ENCODE peak calls at places on chromosome 20, in five cellular contexts. One of them, this sample, is unnamed.

GRCh38 chr20:43750774-43751166 is 24.0 kb upstream of the GTSF1L start:
- DNase-seq in activated CD8-positive, alpha-beta memory T cell treated with anti-CD3 and anti-CD28 coated beads for 1 hour: no peak
- DNase-seq in NCI-H774: no peak
- DNase-seq in left ventricle myocardium superior: no peak
- DNase-seq in GM13977: no peak
- DNase-seq in this sample: no peak

GRCh38 chr20:6715350-6716063 is 52.0 kb upstream of the BMP2 start:
- DNase-seq in activated CD8-positive, alpha-beta memory T cell treated with anti-CD3 and anti-CD28 coated beads for 1 hour: no peak
- DNase-seq in NCI-H774: no peak
- DNase-seq in left ventricle myocardium superior: no peak
- DNase-seq in GM13977: no peak
- DNase-seq in this sample: no peak

GRCh38 chr20:50948132-50948785 is 10.1 kb downstream of the DPM1 start:
- DNase-seq in activated CD8-positive, alpha-beta memory T cell treated with anti-CD3 and anti-CD28 coated beads for 1 hour: no peak
- DNase-seq in NCI-H774: no peak
- DNase-seq in left ventricle myocardium superior: no peak
- DNase-seq in GM13977: no peak
- DNase-seq in this sample: no peak

GRCh38 chr20:63775096-63775978 is 35.8 kb downstream of the SLC2A4RG start:
- DNase-seq in activated CD8-positive, alpha-beta memory T cell treated with anti-CD3 and anti-CD28 coated beads for 1 hour: peak; percentile 22
- DNase-seq in NCI-H774: no peak
- DNase-seq in left ventricle myocardium superior: peak; percentile 75
- DNase-seq in GM13977: no peak
- DNase-seq in this sample: peak; percentile 52

GRCh38 chr20:25859649-25860530 is 163.2 kb upstream of the ZNF337 start:
- DNase-seq in activated CD8-positive, alpha-beta memory T cell treated with anti-CD3 and anti-CD28 coated beads for 1 hour: peak; percentile 70
- DNase-seq in NCI-H774: peak; percentile 39
- DNase-seq in left ventricle myocardium superior: peak; percentile 89
- DNase-seq in GM13977: peak; percentile 58
- DNase-seq in this sample: peak; percentile 50

GRCh38 chr20:49560646-49561045 is 7.3 kb downstream of the PTGIS start:
- DNase-seq in activated CD8-positive, alpha-beta memory T cell treated with anti-CD3 and anti-CD28 coated beads for 1 hour: no peak
- DNase-seq in NCI-H774: no peak
- DNase-seq in left ventricle myocardium superior: no peak
- DNase-seq in GM13977: no peak
- DNase-seq in this sample: no peak

GRCh38 chr20:56358070-56358469 is 704 bp upstream of the FAM210B start:
- DNase-seq in activated CD8-positive, alpha-beta memory T cell treated with anti-CD3 and anti-CD28 coated beads for 1 hour: no peak
- DNase-seq in NCI-H774: no peak
- DNase-seq in left ventricle myocardium superior: no peak
- DNase-seq in GM13977: no peak
- DNase-seq in this sample: no peak

GRCh38 chr20:4728121-4728520 is 6.4 kb downstream of the PRND start:
- DNase-seq in activated CD8-positive, alpha-beta memory T cell treated with anti-CD3 and anti-CD28 coated beads for 1 hour: no peak
- DNase-seq in NCI-H774: no peak
- DNase-seq in left ventricle myocardium superior: no peak
- DNase-seq in GM13977: no peak
- DNase-seq in this sample: no peak

GRCh38 chr20:58389324-58389967 is 417 bp downstream of the VAPB start:
- DNase-seq in activated CD8-positive, alpha-beta memory T cell treated with anti-CD3 and anti-CD28 coated beads for 1 hour: no peak
- DNase-seq in NCI-H774: no peak
- DNase-seq in left ventricle myocardium superior: peak; percentile 61
- DNase-seq in GM13977: peak; percentile 45
- DNase-seq in this sample: no peak

GRCh38 chr20:44615169-44615791 is 32.9 kb downstream of the PKIG start:
- DNase-seq in activated CD8-positive, alpha-beta memory T cell treated with anti-CD3 and anti-CD28 coated beads for 1 hour: no peak
- DNase-seq in NCI-H774: no peak
- DNase-seq in left ventricle myocardium superior: peak; percentile 58
- DNase-seq in GM13977: peak; percentile 44
- DNase-seq in this sample: no peak

GRCh38 chr20:46148313-46149213 is 30.4 kb downstream of the CD40 start:
- DNase-seq in activated CD8-positive, alpha-beta memory T cell treated with anti-CD3 and anti-CD28 coated beads for 1 hour: no peak
- DNase-seq in NCI-H774: no peak
- DNase-seq in left ventricle myocardium superior: no peak
- DNase-seq in GM13977: no peak
- DNase-seq in this sample: no peak

GRCh38 chr20:2312876-2313275 is 17.1 kb downstream of the TGM3 start:
- DNase-seq in activated CD8-positive, alpha-beta memory T cell treated with anti-CD3 and anti-CD28 coated beads for 1 hour: no peak
- DNase-seq in NCI-H774: no peak
- DNase-seq in left ventricle myocardium superior: no peak
- DNase-seq in GM13977: no peak
- DNase-seq in this sample: no peak

GRCh38 chr20:3932277-3933073 is 43.3 kb downstream of the PANK2 start:
- DNase-seq in activated CD8-positive, alpha-beta memory T cell treated with anti-CD3 and anti-CD28 coated beads for 1 hour: no peak
- DNase-seq in NCI-H774: peak; percentile 23
- DNase-seq in left ventricle myocardium superior: no peak
- DNase-seq in GM13977: no peak
- DNase-seq in this sample: no peak

GRCh38 chr20:62770111-62770910 is 26.0 kb upstream of the MRGBP start:
- DNase-seq in activated CD8-positive, alpha-beta memory T cell treated with anti-CD3 and anti-CD28 coated beads for 1 hour: no peak
- DNase-seq in NCI-H774: no peak
- DNase-seq in left ventricle myocardium superior: peak; percentile 6
- DNase-seq in GM13977: no peak
- DNase-seq in this sample: no peak

GRCh38 chr20:34708621-34709043 is 4.5 kb downstream of the TP53INP2 start:
- DNase-seq in activated CD8-positive, alpha-beta memory T cell treated with anti-CD3 and anti-CD28 coated beads for 1 hour: peak; percentile 39
- DNase-seq in NCI-H774: peak; percentile 33
- DNase-seq in left ventricle myocardium superior: peak; percentile 75
- DNase-seq in GM13977: peak; percentile 70
- DNase-seq in this sample: peak; percentile 9

GRCh38 chr20:32480361-32481199 is 104.6 kb downstream of the NOL4L start:
- DNase-seq in activated CD8-positive, alpha-beta memory T cell treated with anti-CD3 and anti-CD28 coated beads for 1 hour: no peak
- DNase-seq in NCI-H774: no peak
- DNase-seq in left ventricle myocardium superior: no peak
- DNase-seq in GM13977: no peak
- DNase-seq in this sample: no peak

GRCh38 chr20:48668451-48668946 is 159.3 kb downstream of the PREX1 start:
- DNase-seq in activated CD8-positive, alpha-beta memory T cell treated with anti-CD3 and anti-CD28 coated beads for 1 hour: no peak
- DNase-seq in NCI-H774: no peak
- DNase-seq in left ventricle myocardium superior: peak; percentile 60
- DNase-seq in GM13977: no peak
- DNase-seq in this sample: no peak

GRCh38 chr20:57600324-57601210 is 19.7 kb downstream of the ZBP1 start:
- DNase-seq in activated CD8-positive, alpha-beta memory T cell treated with anti-CD3 and anti-CD28 coated beads for 1 hour: no peak
- DNase-seq in NCI-H774: no peak
- DNase-seq in left ventricle myocardium superior: no peak
- DNase-seq in GM13977: peak; percentile 48
- DNase-seq in this sample: no peak

GRCh38 chr20:42887281-42887680 is 302.4 kb downstream of the PTPRT start:
- DNase-seq in activated CD8-positive, alpha-beta memory T cell treated with anti-CD3 and anti-CD28 coated beads for 1 hour: no peak
- DNase-seq in NCI-H774: no peak
- DNase-seq in left ventricle myocardium superior: no peak
- DNase-seq in GM13977: no peak
- DNase-seq in this sample: no peak

GRCh38 chr20:17357238-17357637 is 130.4 kb downstream of the PCSK2 start:
- DNase-seq in activated CD8-positive, alpha-beta memory T cell treated with anti-CD3 and anti-CD28 coated beads for 1 hour: no peak
- DNase-seq in NCI-H774: peak; percentile 18
- DNase-seq in left ventricle myocardium superior: no peak
- DNase-seq in GM13977: no peak
- DNase-seq in this sample: no peak

GRCh38 chr20:56628873-56629463 is at the start of gene TFAP2C:
- DNase-seq in activated CD8-positive, alpha-beta memory T cell treated with anti-CD3 and anti-CD28 coated beads for 1 hour: no peak
- DNase-seq in NCI-H774: no peak
- DNase-seq in left ventricle myocardium superior: peak; percentile 82
- DNase-seq in GM13977: peak; percentile 81
- DNase-seq in this sample: no peak

GRCh38 chr20:50958733-50959542 is at the start of gene MOCS3:
- DNase-seq in activated CD8-positive, alpha-beta memory T cell treated with anti-CD3 and anti-CD28 coated beads for 1 hour: peak; percentile 57
- DNase-seq in NCI-H774: peak; percentile 90
- DNase-seq in left ventricle myocardium superior: peak; percentile 77
- DNase-seq in GM13977: peak; percentile 86
- DNase-seq in this sample: peak; percentile 91

GRCh38 chr20:57361517-57361916 is 10.5 kb downstream of the RAE1 start:
- DNase-seq in activated CD8-positive, alpha-beta memory T cell treated with anti-CD3 and anti-CD28 coated beads for 1 hour: no peak
- DNase-seq in NCI-H774: no peak
- DNase-seq in left ventricle myocardium superior: no peak
- DNase-seq in GM13977: no peak
- DNase-seq in this sample: no peak

GRCh38 chr20:38169636-38170035 is 4.6 kb upstream of the TGM2 start:
- DNase-seq in activated CD8-positive, alpha-beta memory T cell treated with anti-CD3 and anti-CD28 coated beads for 1 hour: no peak
- DNase-seq in NCI-H774: no peak
- DNase-seq in left ventricle myocardium superior: no peak
- DNase-seq in GM13977: no peak
- DNase-seq in this sample: no peak

GRCh38 chr20:32479012-32479411 is 106.1 kb downstream of the NOL4L start:
- DNase-seq in activated CD8-positive, alpha-beta memory T cell treated with anti-CD3 and anti-CD28 coated beads for 1 hour: no peak
- DNase-seq in NCI-H774: no peak
- DNase-seq in left ventricle myocardium superior: no peak
- DNase-seq in GM13977: no peak
- DNase-seq in this sample: no peak

GRCh38 chr20:63092660-63093215 is 86.0 kb upstream of the BHLHE23 start:
- DNase-seq in activated CD8-positive, alpha-beta memory T cell treated with anti-CD3 and anti-CD28 coated beads for 1 hour: no peak
- DNase-seq in NCI-H774: no peak
- DNase-seq in left ventricle myocardium superior: no peak
- DNase-seq in GM13977: no peak
- DNase-seq in this sample: no peak

GRCh38 chr20:4998160-4998651 is 3.1 kb downstream of the SLC23A2 start:
- DNase-seq in activated CD8-positive, alpha-beta memory T cell treated with anti-CD3 and anti-CD28 coated beads for 1 hour: no peak
- DNase-seq in NCI-H774: no peak
- DNase-seq in left ventricle myocardium superior: no peak
- DNase-seq in GM13977: peak; percentile 73
- DNase-seq in this sample: no peak

GRCh38 chr20:49896204-49896603 is 19.1 kb downstream of the SPATA2 start:
- DNase-seq in activated CD8-positive, alpha-beta memory T cell treated with anti-CD3 and anti-CD28 coated beads for 1 hour: no peak
- DNase-seq in NCI-H774: no peak
- DNase-seq in left ventricle myocardium superior: no peak
- DNase-seq in GM13977: no peak
- DNase-seq in this sample: no peak

GRCh38 chr20:57442160-57442887 is 51.1 kb downstream of the RBM38 start:
- DNase-seq in activated CD8-positive, alpha-beta memory T cell treated with anti-CD3 and anti-CD28 coated beads for 1 hour: no peak
- DNase-seq in NCI-H774: no peak
- DNase-seq in left ventricle myocardium superior: no peak
- DNase-seq in GM13977: no peak
- DNase-seq in this sample: no peak

GRCh38 chr20:34112600-34113061 is 588 bp upstream of the EIF2S2 start:
- DNase-seq in activated CD8-positive, alpha-beta memory T cell treated with anti-CD3 and anti-CD28 coated beads for 1 hour: no peak
- DNase-seq in NCI-H774: no peak
- DNase-seq in left ventricle myocardium superior: no peak
- DNase-seq in GM13977: peak; percentile 35
- DNase-seq in this sample: peak; percentile 48

GRCh38 chr20:2006452-2007381 is 12.9 kb upstream of the PDYN start:
- DNase-seq in activated CD8-positive, alpha-beta memory T cell treated with anti-CD3 and anti-CD28 coated beads for 1 hour: no peak
- DNase-seq in NCI-H774: no peak
- DNase-seq in left ventricle myocardium superior: no peak
- DNase-seq in GM13977: peak; percentile 57
- DNase-seq in this sample: peak; percentile 3

GRCh38 chr20:11912013-11912663 is 5.6 kb upstream of the BTBD3 start:
- DNase-seq in activated CD8-positive, alpha-beta memory T cell treated with anti-CD3 and anti-CD28 coated beads for 1 hour: no peak
- DNase-seq in NCI-H774: no peak
- DNase-seq in left ventricle myocardium superior: no peak
- DNase-seq in GM13977: peak; percentile 13
- DNase-seq in this sample: peak; percentile 35